ENCODE peak calls at places on chromosomes 5 and 9, in six cellular contexts. One of them, this sample, is unnamed.

GRCh38 chr5:155651-156410 is 35.5 kb upstream of the LRRC14B start:
- DNase-seq in AG10803: no peak
- DNase-seq in astrocyte of the spinal cord: no peak
- DNase-seq in CD8-positive, alpha-beta memory T cell: no peak
- DNase-seq in foreskin fibroblast: no peak
- DNase-seq in heart left ventricle: no peak
- DNase-seq in this sample: no peak

GRCh38 chr5:78586251-78586650 is 62.3 kb downstream of the LHFPL2 start:
- DNase-seq in foreskin fibroblast: peak; percentile 97
- DNase-seq in heart left ventricle: no peak
- DNase-seq in CD8-positive, alpha-beta memory T cell: no peak
- DNase-seq in AG10803: peak; percentile 99
- DNase-seq in astrocyte of the spinal cord: peak; percentile 98
- DNase-seq in this sample: no peak

GRCh38 chr5:142971296-142972013 is 201.3 kb downstream of the ARHGAP26 start:
- DNase-seq in AG10803: no peak
- DNase-seq in astrocyte of the spinal cord: no peak
- DNase-seq in CD8-positive, alpha-beta memory T cell: no peak
- DNase-seq in foreskin fibroblast: no peak
- DNase-seq in heart left ventricle: no peak
- DNase-seq in this sample: no peak

GRCh38 chr9:131960311-131960710 is 119.4 kb downstream of the MED27 start:
- DNase-seq in CD8-positive, alpha-beta memory T cell: no peak
- DNase-seq in heart left ventricle: no peak
- DNase-seq in AG10803: no peak
- DNase-seq in astrocyte of the spinal cord: no peak
- DNase-seq in foreskin fibroblast: no peak
- DNase-seq in this sample: no peak

GRCh38 chr5:67515020-67515689 is 318.6 kb upstream of the CD180 start:
- DNase-seq in CD8-positive, alpha-beta memory T cell: peak; percentile 9
- DNase-seq in AG10803: no peak
- DNase-seq in heart left ventricle: no peak
- DNase-seq in foreskin fibroblast: no peak
- DNase-seq in astrocyte of the spinal cord: no peak
- DNase-seq in this sample: peak; percentile 58

GRCh38 chr5:158848634-158849033 is 251.1 kb downstream of the EBF1 start:
- DNase-seq in astrocyte of the spinal cord: no peak
- DNase-seq in CD8-positive, alpha-beta memory T cell: no peak
- DNase-seq in AG10803: no peak
- DNase-seq in heart left ventricle: no peak
- DNase-seq in foreskin fibroblast: no peak
- DNase-seq in this sample: no peak

GRCh38 chr5:56301041-56301440 is 67.9 kb upstream of the ANKRD55 start:
- DNase-seq in AG10803: no peak
- DNase-seq in foreskin fibroblast: no peak
- DNase-seq in heart left ventricle: no peak
- DNase-seq in astrocyte of the spinal cord: no peak
- DNase-seq in CD8-positive, alpha-beta memory T cell: no peak
- DNase-seq in this sample: no peak

GRCh38 chr5:171957591-171958251 is 48.7 kb downstream of the FBXW11 start:
- DNase-seq in foreskin fibroblast: no peak
- DNase-seq in heart left ventricle: no peak
- DNase-seq in CD8-positive, alpha-beta memory T cell: peak; percentile 6
- DNase-seq in astrocyte of the spinal cord: no peak
- DNase-seq in AG10803: no peak
- DNase-seq in this sample: peak; percentile 45

GRCh38 chr5:180138976-180139730 is 67.6 kb upstream of the RNF130 start:
- DNase-seq in astrocyte of the spinal cord: no peak
- DNase-seq in heart left ventricle: no peak
- DNase-seq in foreskin fibroblast: no peak
- DNase-seq in AG10803: no peak
- DNase-seq in CD8-positive, alpha-beta memory T cell: no peak
- DNase-seq in this sample: peak; percentile 16
- H3K4me3 ChIP-seq in astrocyte of the spinal cord: no peak overlapping the region
- H3K4me3 ChIP-seq in heart left ventricle: no peak overlapping the region
- H3K4me3 ChIP-seq in foreskin fibroblast: no peak overlapping the region
- H3K4me3 ChIP-seq in AG10803: no peak overlapping the region
- H3K4me3 ChIP-seq in CD8-positive, alpha-beta memory T cell: no peak overlapping the region
- H3K4me3 ChIP-seq in this sample: no peak overlapping the region

GRCh38 chr5:131532016-131532640 is 102.9 kb downstream of the RAPGEF6 start:
- DNase-seq in AG10803: no peak
- DNase-seq in foreskin fibroblast: no peak
- DNase-seq in CD8-positive, alpha-beta memory T cell: no peak
- DNase-seq in astrocyte of the spinal cord: no peak
- DNase-seq in heart left ventricle: no peak
- DNase-seq in this sample: peak; percentile 46
- H3K4me3 ChIP-seq in AG10803: no peak overlapping the region
- H3K4me3 ChIP-seq in foreskin fibroblast: no peak overlapping the region
- H3K4me3 ChIP-seq in CD8-positive, alpha-beta memory T cell: peak overlapping the region; percentile 51
- H3K4me3 ChIP-seq in astrocyte of the spinal cord: no peak overlapping the region
- H3K4me3 ChIP-seq in heart left ventricle: peak overlapping the region; percentile 37
- H3K4me3 ChIP-seq in this sample: peak overlapping the region; percentile 55

GRCh38 chr9:97831843-97832636 is 21.0 kb upstream of the FOXE1 start:
- DNase-seq in AG10803: no peak
- DNase-seq in foreskin fibroblast: no peak
- DNase-seq in astrocyte of the spinal cord: no peak
- DNase-seq in heart left ventricle: no peak
- DNase-seq in CD8-positive, alpha-beta memory T cell: no peak
- DNase-seq in this sample: no peak

DNA sequence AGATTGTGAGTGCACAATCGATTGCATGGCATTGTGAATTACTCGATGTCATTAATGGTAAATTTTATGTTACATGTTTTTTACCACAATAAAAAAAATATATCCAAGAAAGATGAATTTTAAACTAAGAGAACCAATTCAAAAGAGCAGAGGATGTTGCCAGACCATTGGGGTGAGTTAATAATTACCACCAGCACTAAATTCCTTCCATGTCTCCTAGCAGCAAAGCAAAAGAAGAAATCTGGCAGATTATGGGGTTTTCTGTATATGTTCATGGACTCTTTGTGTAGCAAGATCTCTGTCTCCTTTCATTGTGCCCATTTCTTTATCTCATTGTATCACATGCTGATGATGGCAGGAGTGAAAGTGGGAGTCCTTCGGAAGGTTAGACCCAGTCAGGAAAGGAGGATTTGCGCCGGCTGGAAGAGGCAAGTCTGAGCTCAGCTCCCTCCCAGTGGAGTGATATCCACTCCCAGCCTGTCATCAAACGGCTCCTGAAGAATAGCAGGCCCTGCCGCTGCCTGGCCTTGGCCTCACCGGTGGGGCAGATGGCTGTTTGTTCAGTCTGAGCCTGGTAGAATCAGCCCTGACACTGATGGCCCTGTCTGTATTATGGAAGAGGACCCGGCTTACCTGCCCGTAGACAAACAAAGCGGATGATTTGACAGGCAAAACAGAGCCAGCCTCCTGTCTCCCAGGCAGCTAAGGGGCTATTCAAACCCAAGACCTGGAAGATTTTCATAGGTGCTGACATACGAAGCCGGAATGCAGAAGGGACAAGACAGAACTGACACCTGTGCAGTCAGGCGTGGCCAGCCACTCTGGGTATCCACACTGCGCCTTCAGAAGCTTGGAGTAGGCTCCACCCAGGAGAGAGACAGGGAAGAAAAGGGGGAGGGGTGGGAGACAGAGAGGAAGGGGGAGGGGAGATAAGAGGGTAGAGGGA is 21.9 kb upstream of the FOXE1 start:
- DNase-seq in heart left ventricle: no peak
- DNase-seq in AG10803: no peak
- DNase-seq in astrocyte of the spinal cord: no peak
- DNase-seq in CD8-positive, alpha-beta memory T cell: no peak
- DNase-seq in foreskin fibroblast: no peak
- DNase-seq in this sample: no peak
- H3K4me3 ChIP-seq in heart left ventricle: no peak overlapping the region
- H3K4me3 ChIP-seq in AG10803: no peak overlapping the region
- H3K4me3 ChIP-seq in astrocyte of the spinal cord: no peak overlapping the region
- H3K4me3 ChIP-seq in CD8-positive, alpha-beta memory T cell: no peak overlapping the region
- H3K4me3 ChIP-seq in foreskin fibroblast: no peak overlapping the region
- H3K4me3 ChIP-seq in this sample: no peak overlapping the region

GRCh38 chr5:94288937-94289336 is 329.5 kb downstream of the KIAA0825 start:
- DNase-seq in foreskin fibroblast: peak; percentile 9
- DNase-seq in heart left ventricle: no peak
- DNase-seq in astrocyte of the spinal cord: peak; percentile 39
- DNase-seq in CD8-positive, alpha-beta memory T cell: no peak
- DNase-seq in AG10803: peak; percentile 75
- DNase-seq in this sample: no peak
- H3K4me3 ChIP-seq in foreskin fibroblast: no peak overlapping the region
- H3K4me3 ChIP-seq in heart left ventricle: no peak overlapping the region
- H3K4me3 ChIP-seq in astrocyte of the spinal cord: no peak overlapping the region
- H3K4me3 ChIP-seq in CD8-positive, alpha-beta memory T cell: no peak overlapping the region
- H3K4me3 ChIP-seq in AG10803: no peak overlapping the region
- H3K4me3 ChIP-seq in this sample: no peak overlapping the region

GRCh38 chr9:137416563-137417151 is 6.3 kb downstream of the EXD3 start:
- DNase-seq in AG10803: no peak
- DNase-seq in foreskin fibroblast: no peak
- DNase-seq in astrocyte of the spinal cord: no peak
- DNase-seq in CD8-positive, alpha-beta memory T cell: no peak
- DNase-seq in heart left ventricle: peak; percentile 66
- DNase-seq in this sample: no peak
- H3K4me3 ChIP-seq in AG10803: no peak overlapping the region
- H3K4me3 ChIP-seq in foreskin fibroblast: no peak overlapping the region
- H3K4me3 ChIP-seq in astrocyte of the spinal cord: no peak overlapping the region
- H3K4me3 ChIP-seq in CD8-positive, alpha-beta memory T cell: no peak overlapping the region
- H3K4me3 ChIP-seq in heart left ventricle: peak overlapping the region; percentile 42
- H3K4me3 ChIP-seq in this sample: no peak overlapping the region

DNA sequence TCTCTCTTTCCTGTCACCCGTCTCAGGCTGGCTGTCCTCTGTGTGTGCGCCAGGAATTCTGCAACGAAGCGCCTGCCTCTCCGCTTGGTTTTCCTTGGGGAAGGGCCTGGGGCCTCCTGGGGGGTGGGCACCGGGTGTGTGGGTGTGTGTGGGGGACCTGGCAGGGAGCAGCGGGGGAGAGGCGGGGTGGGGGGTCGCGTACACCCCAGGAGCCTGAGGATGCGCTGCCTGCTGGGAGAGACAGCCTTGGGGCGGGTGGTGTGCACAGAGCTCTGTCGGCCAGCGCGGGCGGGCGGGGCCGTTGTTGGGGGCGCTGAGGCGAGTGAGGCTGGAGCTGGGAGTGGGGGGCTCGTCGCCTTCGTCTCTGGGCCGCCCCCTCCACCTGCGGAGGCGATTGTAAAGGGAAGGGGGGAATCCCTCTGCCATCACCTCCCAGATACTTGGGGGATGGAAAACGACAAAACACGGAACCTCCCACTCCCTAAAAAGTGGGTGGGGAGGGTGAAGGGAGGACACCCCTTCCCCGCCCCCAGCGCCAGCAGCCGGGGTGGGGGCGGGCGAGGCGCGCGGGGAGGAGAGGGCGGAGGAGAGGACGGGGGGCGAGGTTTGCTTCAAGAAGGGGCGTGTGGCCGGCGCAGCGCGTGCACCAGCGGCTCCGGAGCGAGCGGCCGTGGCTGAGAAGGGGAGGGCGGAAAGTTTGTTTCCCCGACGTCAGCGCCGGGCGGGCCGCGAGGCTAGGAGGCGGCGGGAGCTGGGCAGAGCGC is at the start of gene PRRX2:
- DNase-seq in astrocyte of the spinal cord: peak; percentile 19
- DNase-seq in CD8-positive, alpha-beta memory T cell: no peak
- DNase-seq in heart left ventricle: no peak
- DNase-seq in foreskin fibroblast: peak; percentile 67
- DNase-seq in AG10803: peak; percentile 82
- DNase-seq in this sample: peak; percentile 5
- H3K4me3 ChIP-seq in astrocyte of the spinal cord: peak within 1 kb of the TSS; percentile 46
- H3K4me3 ChIP-seq in CD8-positive, alpha-beta memory T cell: peak within 1 kb of the TSS; percentile 32
- H3K4me3 ChIP-seq in heart left ventricle: peak within 1 kb of the TSS; percentile 48
- H3K4me3 ChIP-seq in foreskin fibroblast: peak within 1 kb of the TSS; percentile 80
- H3K4me3 ChIP-seq in AG10803: peak within 1 kb of the TSS; percentile 85
- H3K4me3 ChIP-seq in this sample: peak within 1 kb of the TSS; percentile 44

This sample was measured in naive thymus-derived CD4-positive, alpha-beta T cell.